ENCODE peak calls at places on chromosomes 12 and 14, in four cellular contexts. S, I, O and Z are unnamed samples.

GRCh38 chr12:101967506-101967905 is 90.1 kb downstream of the DRAM1 start:
- DNase-seq in I (no peak), O (no peak), S (no peak), Z (no peak)

GRCh38 chr14:104897286-104898194 is 27.1 kb upstream of the PLD4 start:
- DNase-seq in O (no peak), S (no peak), I (no peak), Z (no peak)

GRCh38 chr12:69881771-69882170 is 56.7 kb downstream of the MYRFL start:
- DNase-seq in O (no peak), S (no peak), I (no peak), Z (no peak)

GRCh38 chr14:97446087-97446486 is 648.9 kb downstream of the VRK1 start:
- DNase-seq in S (no peak), O (no peak), I (no peak), Z (no peak)

GRCh38 chr12:124752437-124753229 is 111.0 kb downstream of the SCARB1 start:
- DNase-seq in O (no peak), I (no peak), S (no peak), Z (no peak)

GRCh38 chr14:99574099-99574880 is 29.7 kb downstream of the CCDC85C start:
- DNase-seq in S (peak; percentile 74), O (peak; percentile 50), I (peak; percentile 86), Z (peak; percentile 92)

GRCh38 chr12:118302053-118302452 is 70.7 kb downstream of the TAOK3 start:
- DNase-seq in I (no peak), O (no peak), S (no peak), Z (no peak)

GRCh38 chr12:14768823-14769405 is 34.4 kb downstream of the WBP11 start:
- DNase-seq in S (peak; percentile 26), O (peak; percentile 19), I (no peak), Z (no peak)

GRCh38 chr14:80364274-80364673 is 153.0 kb upstream of the DIO2 start:
- DNase-seq in S (peak; percentile 43), O (peak; percentile 30), I (no peak), Z (no peak)

GRCh38 chr12:80120994-80121393 is 21.7 kb downstream of the OTOGL start:
- DNase-seq in O (no peak), S (no peak), I (no peak), Z (no peak)

GRCh38 chr12:80116735-80117134 is 17.4 kb downstream of the OTOGL start:
- DNase-seq in S (no peak), I (no peak), O (no peak), Z (no peak)

GRCh38 chr12:80118565-80119337 is 19.4 kb downstream of the OTOGL start:
- DNase-seq in O (no peak), S (no peak), I (no peak), Z (no peak)

GRCh38 chr12:80121661-80122060 is 22.3 kb downstream of the OTOGL start:
- DNase-seq in S (no peak), O (no peak), I (no peak), Z (no peak)
- H3K4me1 ChIP-seq in S (peaks cover 12% of the 10 kb centered on the region), O (no peaks in the 10 kb centered on the region), I (no peaks in the 10 kb centered on the region), Z (no peaks in the 10 kb centered on the region)

GRCh38 chr14:91501951-91502930 is 7.9 kb downstream of the PPP4R3A start:
- DNase-seq in O (no peak), S (no peak), I (no peak), Z (no peak)
- H3K4me1 ChIP-seq in O (no peaks in the 10 kb centered on the region), S (no peaks in the 10 kb centered on the region), I (peaks cover 4% of the 10 kb centered on the region), Z (no peaks in the 10 kb centered on the region)

DNA sequence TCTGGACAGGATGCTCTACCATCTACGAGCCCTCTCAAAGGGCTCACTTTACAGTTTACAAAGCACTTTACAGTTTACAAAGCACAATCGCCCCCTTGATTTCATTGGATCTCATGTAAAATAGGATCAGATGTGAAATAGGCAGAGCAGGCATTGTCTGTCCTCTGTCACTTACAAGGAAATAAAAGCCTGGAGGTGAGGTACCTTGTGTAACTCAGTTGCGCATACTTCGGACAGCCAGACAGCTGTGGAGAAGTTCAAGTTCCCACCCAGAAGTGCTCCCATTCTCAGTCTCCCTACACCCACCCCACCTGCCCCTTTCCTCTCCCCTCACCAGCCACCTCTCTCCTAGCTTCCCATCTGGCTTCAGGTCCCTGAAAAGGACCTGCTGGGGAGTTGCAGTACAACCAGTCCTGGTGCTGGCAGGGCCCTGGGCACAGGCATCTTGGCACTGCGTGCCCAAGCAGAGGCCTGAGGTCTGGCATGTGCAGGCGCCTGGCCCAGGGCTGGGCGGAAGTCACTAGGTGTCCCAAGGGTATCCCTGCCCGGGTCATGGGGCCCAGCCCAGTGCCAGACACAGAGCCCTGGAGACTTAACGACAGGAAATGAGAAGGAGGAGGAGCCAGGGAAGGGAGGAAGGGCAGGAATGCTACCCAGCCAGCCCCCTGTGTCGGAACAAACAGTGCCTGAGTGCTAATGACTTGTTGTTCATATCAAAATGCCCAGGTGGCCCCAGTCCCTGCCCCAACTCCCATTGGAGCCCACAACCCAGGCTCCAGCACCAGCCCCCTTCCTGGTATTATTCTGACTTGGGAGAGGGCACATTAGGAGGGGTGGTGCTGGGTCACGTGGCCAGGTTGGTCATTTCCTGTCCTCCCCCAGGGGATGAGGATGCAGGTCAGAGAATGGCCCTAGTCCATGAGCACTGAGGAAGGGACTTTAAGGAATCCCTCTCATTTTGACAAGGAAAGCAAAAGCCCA is 5.4 kb downstream of the RAPGEF3 start:
- DNase-seq in O (no peak), S (no peak), I (no peak), Z (no peak)
- H3K4me1 ChIP-seq in O (peaks cover 12% of the 10 kb centered on the region), S (peaks cover 22% of the 10 kb centered on the region), I (peaks cover 17% of the 10 kb centered on the region), Z (peaks cover 27% of the 10 kb centered on the region)

DNA sequence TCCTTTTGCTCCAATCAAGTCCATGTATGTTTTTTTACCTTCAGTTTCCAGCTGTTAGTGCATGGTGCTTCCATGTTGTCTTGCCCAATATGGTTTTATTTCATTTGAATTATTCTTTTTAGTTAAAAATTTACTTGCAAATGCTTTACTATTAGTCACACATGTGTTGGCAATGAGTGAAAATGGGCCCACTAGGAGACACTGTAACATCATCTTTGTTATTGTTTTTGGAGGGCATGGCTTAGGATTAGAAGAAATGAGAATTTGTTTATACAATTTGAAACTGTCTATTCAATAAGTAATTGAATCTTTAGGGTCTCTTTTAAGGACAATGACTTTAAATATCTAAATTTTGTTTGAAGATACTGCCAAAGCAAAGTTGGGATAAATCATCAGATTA is 133.7 kb downstream of the BRMS1L start:
- DNase-seq in O (no peak), I (no peak), S (no peak), Z (no peak)
- H3K4me1 ChIP-seq in O (no peaks in the 10 kb centered on the region), I (peaks cover 23% of the 10 kb centered on the region), S (peaks cover 25% of the 10 kb centered on the region), Z (peaks cover 13% of the 10 kb centered on the region)

GRCh38 chr12:107718606-107719005 is 33.0 kb downstream of the PWP1 start:
- DNase-seq in S (no peak), O (no peak), I (no peak), Z (no peak)
- H3K4me1 ChIP-seq in S (no peaks in the 10 kb centered on the region), O (no peaks in the 10 kb centered on the region), I (no peaks in the 10 kb centered on the region), Z (no peaks in the 10 kb centered on the region)